ENCODE peak calls at places on chromosomes 1 and 21, in four cellular contexts. One of them, this sample, is unnamed.
A peak's percentile ranks its signal among the peaks of the same experiment; 100 is the strongest.

GRCh38 chr1:47188901-47189785 is 693 bp downstream of the PDZK1IP1 start:
- DNase-seq in fibroblast of pulmonary artery: no peak
- DNase-seq in psoas muscle: no peak
- DNase-seq in NCI-H1092 treated with DMSO at 0.1 percent for 48 hours: no peak
- DNase-seq in this sample: no peak

GRCh38 chr1:1601564-1602320 is 1.8 kb upstream of the FNDC10 start:
- DNase-seq in fibroblast of pulmonary artery: no peak
- DNase-seq in psoas muscle: no peak
- DNase-seq in NCI-H1092 treated with DMSO at 0.1 percent for 48 hours: no peak
- DNase-seq in this sample: no peak

GRCh38 chr21:15722591-15723324 is 7.0 kb upstream of the USP25 start:
- DNase-seq in fibroblast of pulmonary artery: no peak
- DNase-seq in psoas muscle: no peak
- DNase-seq in NCI-H1092 treated with DMSO at 0.1 percent for 48 hours: no peak
- DNase-seq in this sample: no peak

GRCh38 chr1:92842082-92843045 is 10.5 kb downstream of the RPL5 start:
- DNase-seq in fibroblast of pulmonary artery: no peak
- DNase-seq in psoas muscle: no peak
- DNase-seq in NCI-H1092 treated with DMSO at 0.1 percent for 48 hours: no peak
- DNase-seq in this sample: no peak

GRCh38 chr1:53163291-53163768 is 20.9 kb upstream of the SLC1A7 start:
- DNase-seq in fibroblast of pulmonary artery: no peak
- DNase-seq in psoas muscle: no peak
- DNase-seq in NCI-H1092 treated with DMSO at 0.1 percent for 48 hours: no peak
- DNase-seq in this sample: no peak

GRCh38 chr1:59609245-59609644 is 205.5 kb upstream of the HOOK1 start:
- DNase-seq in fibroblast of pulmonary artery: no peak
- DNase-seq in psoas muscle: no peak
- DNase-seq in NCI-H1092 treated with DMSO at 0.1 percent for 48 hours: no peak
- DNase-seq in this sample: no peak

GRCh38 chr1:173475564-173476196 is 1.5 kb upstream of the PRDX6 start:
- DNase-seq in fibroblast of pulmonary artery: peak; percentile 71
- DNase-seq in psoas muscle: no peak
- DNase-seq in NCI-H1092 treated with DMSO at 0.1 percent for 48 hours: peak; percentile 35
- DNase-seq in this sample: no peak

GRCh38 chr1:44619261-44619900 is 54.9 kb downstream of the TMEM53 start:
- DNase-seq in fibroblast of pulmonary artery: peak; percentile 11
- DNase-seq in psoas muscle: no peak
- DNase-seq in NCI-H1092 treated with DMSO at 0.1 percent for 48 hours: no peak
- DNase-seq in this sample: no peak

GRCh38 chr1:27554293-27554692 is 49.7 kb downstream of the AHDC1 start:
- DNase-seq in fibroblast of pulmonary artery: no peak
- DNase-seq in psoas muscle: no peak
- DNase-seq in NCI-H1092 treated with DMSO at 0.1 percent for 48 hours: no peak
- DNase-seq in this sample: no peak

GRCh38 chr1:232328496-232329102 is 301.3 kb downstream of the SIPA1L2 start:
- DNase-seq in fibroblast of pulmonary artery: no peak
- DNase-seq in psoas muscle: no peak
- DNase-seq in NCI-H1092 treated with DMSO at 0.1 percent for 48 hours: no peak
- DNase-seq in this sample: no peak

GRCh38 chr1:160748877-160749269 is 9.8 kb downstream of the SLAMF7 start:
- DNase-seq in fibroblast of pulmonary artery: peak; percentile 45
- DNase-seq in psoas muscle: no peak
- DNase-seq in NCI-H1092 treated with DMSO at 0.1 percent for 48 hours: no peak
- DNase-seq in this sample: no peak

GRCh38 chr1:22685675-22686074 is 25.0 kb upstream of the EPHB2 start:
- DNase-seq in fibroblast of pulmonary artery: peak; percentile 34
- DNase-seq in psoas muscle: no peak
- DNase-seq in NCI-H1092 treated with DMSO at 0.1 percent for 48 hours: no peak
- DNase-seq in this sample: no peak

GRCh38 chr1:244672961-244673695 is 20.2 kb downstream of the DESI2 start:
- DNase-seq in fibroblast of pulmonary artery: peak; percentile 62
- DNase-seq in psoas muscle: no peak
- DNase-seq in NCI-H1092 treated with DMSO at 0.1 percent for 48 hours: no peak
- DNase-seq in this sample: peak; percentile 25

GRCh38 chr1:53987880-53988279 is 30.1 kb downstream of the LDLRAD1 start:
- DNase-seq in fibroblast of pulmonary artery: peak; percentile 27
- DNase-seq in psoas muscle: no peak
- DNase-seq in NCI-H1092 treated with DMSO at 0.1 percent for 48 hours: no peak
- DNase-seq in this sample: no peak

GRCh38 chr1:209625205-209625549 is 27.0 kb downstream of the LAMB3 start:
- DNase-seq in fibroblast of pulmonary artery: no peak
- DNase-seq in psoas muscle: peak; percentile 64
- DNase-seq in NCI-H1092 treated with DMSO at 0.1 percent for 48 hours: no peak
- DNase-seq in this sample: peak; percentile 41

GRCh38 chr1:3329640-3330281 is 124.7 kb upstream of the ARHGEF16 start:
- DNase-seq in fibroblast of pulmonary artery: no peak
- DNase-seq in psoas muscle: no peak
- DNase-seq in NCI-H1092 treated with DMSO at 0.1 percent for 48 hours: no peak
- DNase-seq in this sample: no peak

GRCh38 chr1:31531177-31532000 is 44.9 kb upstream of the TINAGL1 start:
- DNase-seq in fibroblast of pulmonary artery: peak; percentile 45
- DNase-seq in psoas muscle: no peak
- DNase-seq in NCI-H1092 treated with DMSO at 0.1 percent for 48 hours: no peak
- DNase-seq in this sample: no peak

GRCh38 chr21:36929622-36930021 is 36.8 kb downstream of the HLCS start:
- DNase-seq in fibroblast of pulmonary artery: peak; percentile 20
- DNase-seq in psoas muscle: no peak
- DNase-seq in NCI-H1092 treated with DMSO at 0.1 percent for 48 hours: no peak
- DNase-seq in this sample: no peak

GRCh38 chr1:155016231-155016831 is 13.7 kb downstream of the ZBTB7B start:
- DNase-seq in fibroblast of pulmonary artery: no peak
- DNase-seq in psoas muscle: no peak
- DNase-seq in NCI-H1092 treated with DMSO at 0.1 percent for 48 hours: no peak
- DNase-seq in this sample: no peak

GRCh38 chr1:155650231-155650757 is 38.3 kb downstream of the YY1AP1 start:
- DNase-seq in fibroblast of pulmonary artery: no peak
- DNase-seq in psoas muscle: no peak
- DNase-seq in NCI-H1092 treated with DMSO at 0.1 percent for 48 hours: no peak
- DNase-seq in this sample: no peak

GRCh38 chr1:7221823-7222462 is 436.7 kb downstream of the CAMTA1 start:
- DNase-seq in fibroblast of pulmonary artery: no peak
- DNase-seq in psoas muscle: no peak
- DNase-seq in NCI-H1092 treated with DMSO at 0.1 percent for 48 hours: no peak
- DNase-seq in this sample: no peak

GRCh38 chr1:23558140-23558871 is 995 bp downstream of the ID3 start:
- DNase-seq in fibroblast of pulmonary artery: peak; percentile 78
- DNase-seq in psoas muscle: peak; percentile 66
- DNase-seq in NCI-H1092 treated with DMSO at 0.1 percent for 48 hours: peak; percentile 51
- DNase-seq in this sample: peak; percentile 71

GRCh38 chr21:42148097-42148496 is 70.8 kb upstream of the ABCG1 start:
- DNase-seq in fibroblast of pulmonary artery: no peak
- DNase-seq in psoas muscle: no peak
- DNase-seq in NCI-H1092 treated with DMSO at 0.1 percent for 48 hours: no peak
- DNase-seq in this sample: no peak

GRCh38 chr1:16905112-16905855 is 9.5 kb downstream of the RNU1-2 start:
- DNase-seq in fibroblast of pulmonary artery: peak; percentile 93
- DNase-seq in psoas muscle: no peak
- DNase-seq in NCI-H1092 treated with DMSO at 0.1 percent for 48 hours: no peak
- DNase-seq in this sample: no peak

GRCh38 chr1:201347498-201348210 is 29.8 kb downstream of the TNNT2 start:
- DNase-seq in fibroblast of pulmonary artery: no peak
- DNase-seq in psoas muscle: no peak
- DNase-seq in NCI-H1092 treated with DMSO at 0.1 percent for 48 hours: no peak
- DNase-seq in this sample: no peak

This sample was measured in left ventricle myocardium inferior.